ENCODE peak calls at places on chromosomes 3 and 15, in four cellular contexts. A is kidney, B is NCI-H345, J is globus pallidus. H is an unnamed sample.

GRCh38 chr3:11385329-11385728 is 113.1 kb downstream of the ATG7 start:
- DNase-seq in A (no peak), B (no peak), J (no peak), H (no peak)

GRCh38 chr3:39108309-39108708 is 829 bp downstream of the TTC21A start:
- DNase-seq in A (no peak), B (no peak), J (peak; percentile 48), H (peak; percentile 19)

GRCh38 chr15:59794229-59794886 is 105.2 kb upstream of the BNIP2 start:
- DNase-seq in A (no peak), B (no peak), J (no peak), H (no peak)

GRCh38 chr3:179510496-179510895 is 52.2 kb upstream of the ACTL6A start:
- DNase-seq in A (no peak), B (no peak), J (no peak), H (no peak)

GRCh38 chr15:75109731-75110130 is 86.3 kb downstream of the PPCDC start:
- DNase-seq in A (no peak), B (no peak), J (no peak), H (no peak)

GRCh38 chr3:171526146-171526545 is 65.9 kb upstream of the TNIK start:
- DNase-seq in A (no peak), B (no peak), J (no peak), H (no peak)

GRCh38 chr15:88574646-88575045 is 28.2 kb upstream of the DET1 start:
- DNase-seq in A (no peak), B (no peak), J (no peak), H (no peak)

GRCh38 chr3:59764131-59764530 is 714.3 kb upstream of the CFAP20DC start:
- DNase-seq in A (no peak), B (no peak), J (no peak), H (no peak)

GRCh38 chr3:30198162-30198561 is 408.2 kb upstream of the TGFBR2 start:
- DNase-seq in A (no peak), B (no peak), J (no peak), H (no peak)

GRCh38 chr3:115727135-115727534 is 103.8 kb downstream of the GAP43 start:
- DNase-seq in A (no peak), B (no peak), J (no peak), H (no peak)

GRCh38 chr3:21752749-21753347 is 1.8 kb upstream of the ZNF385D start:
- DNase-seq in A (no peak), B (no peak), J (peak; percentile 55), H (peak; percentile 34)